ENCODE peak calls at places on chromosomes 13 and 19, in nine cellular contexts. P, N, G, I, C, M, K, L and S are unnamed samples.

GRCh38 chr13:102033316-102033715 is 368.5 kb downstream of the FGF14 start:
- DNase-seq in P (no peak), C (no peak), M (no peak), L (no peak), N (no peak), G (no peak), K (no peak), I (no peak), S (no peak)

GRCh38 chr13:49693191-49693733 is 2.0 kb upstream of the EBPL start:
- DNase-seq in K (no peak), P (peak; percentile 80), N (no peak), C (no peak), M (no peak), L (no peak), G (peak; percentile 22), I (no peak), S (no peak)

GRCh38 chr19:5563941-5564612 is 3.7 kb downstream of the TINCR start:
- DNase-seq in P (no peak), L (no peak), M (no peak), G (peak; percentile 37), N (peak; percentile 77), K (no peak), I (no peak), C (no peak), S (no peak)

GRCh38 chr19:29841559-29842367 is 30.0 kb downstream of the CCNE1 start:
- DNase-seq in I (no peak), K (no peak), C (no peak), G (peak; percentile 57), P (peak; percentile 19), N (peak; percentile 60), L (no peak), M (no peak), S (no peak)

GRCh38 chr19:6527893-6528543 is 2.8 kb upstream of the TNFSF9 start:
- DNase-seq in K (no peak), C (no peak), P (no peak), L (no peak), G (no peak), M (no peak), I (no peak), N (no peak), S (no peak)

GRCh38 chr13:22836475-22836874 is 344.3 kb upstream of the SGCG start:
- DNase-seq in C (no peak), I (no peak), K (no peak), M (no peak), L (no peak), P (no peak), N (no peak), G (no peak), S (no peak)

GRCh38 chr13:82847595-82847994 is 1034.7 kb downstream of the SLITRK1 start:
- DNase-seq in C (no peak), I (no peak), K (no peak), G (no peak), L (no peak), P (no peak), M (no peak), N (no peak), S (no peak)

GRCh38 chr19:9039728-9040127 is 29.5 kb upstream of the MUC16 start:
- DNase-seq in I (no peak), P (no peak), N (peak; percentile 7), M (no peak), G (no peak), C (no peak), L (no peak), K (no peak), S (no peak)

GRCh38 chr19:17846146-17846545 is 1.6 kb downstream of the JAK3 start:
- DNase-seq in M (no peak), G (no peak), K (no peak), I (no peak), N (no peak), P (no peak), L (no peak), C (no peak), S (peak; percentile 29)

GRCh38 chr13:61136101-61136500 is 279.5 kb downstream of the PCDH20 start:
- DNase-seq in C (no peak), N (no peak), I (no peak), K (no peak), G (no peak), P (no peak), M (no peak), L (no peak), S (no peak)

GRCh38 chr19:7507884-7508283 is 8.0 kb upstream of the ZNF358 start:
- DNase-seq in G (peak; percentile 80), C (peak; percentile 69), M (no peak), L (peak; percentile 55), N (peak; percentile 76), I (no peak), P (peak; percentile 80), K (peak; percentile 80), S (no peak)

GRCh38 chr13:48528720-48529119 is 4.2 kb downstream of the RCBTB2 start:
- DNase-seq in G (no peak), L (no peak), N (no peak), C (no peak), M (no peak), I (no peak), P (no peak), K (no peak), S (no peak)

GRCh38 chr19:43519436-43520088 is 7.4 kb downstream of the ETHE1 start:
- DNase-seq in C (no peak), G (peak; percentile 97), P (peak; percentile 78), I (peak; percentile 80), N (peak; percentile 93), M (peak; percentile 78), L (peak; percentile 70), K (peak; percentile 86), S (peak; percentile 77)

GRCh38 chr13:77492982-77493381 is 42.5 kb upstream of the SCEL start:
- DNase-seq in N (peak; percentile 16), M (no peak), K (no peak), G (no peak), I (no peak), P (peak; percentile 96), L (no peak), C (no peak), S (no peak)

GRCh38 chr13:37870895-37871550 is 1.5 kb upstream of the TRPC4 start:
- DNase-seq in L (no peak), I (no peak), M (no peak), K (no peak), N (peak; percentile 39), G (peak; percentile 79), P (no peak), C (no peak), S (no peak)

GRCh38 chr13:37869506-37869755 is 141 bp downstream of the TRPC4 start:
- DNase-seq in P (no peak), N (no peak), C (no peak), G (no peak), K (peak; percentile 58), I (no peak), L (no peak), M (no peak), S (no peak)

GRCh38 chr13:37869756-37870488 is at the start of gene TRPC4:
- DNase-seq in N (peak; percentile 58), I (peak; percentile 79), K (peak; percentile 63), P (peak; percentile 22), C (no peak), L (peak; percentile 40), G (peak; percentile 59), M (no peak), S (no peak)

GRCh38 chr13:37868691-37869505 is 674 bp downstream of the TRPC4 start:
- DNase-seq in K (no peak), M (no peak), N (no peak), C (no peak), L (no peak), P (peak; percentile 28), G (peak; percentile 50), I (no peak), S (no peak)

DNA sequence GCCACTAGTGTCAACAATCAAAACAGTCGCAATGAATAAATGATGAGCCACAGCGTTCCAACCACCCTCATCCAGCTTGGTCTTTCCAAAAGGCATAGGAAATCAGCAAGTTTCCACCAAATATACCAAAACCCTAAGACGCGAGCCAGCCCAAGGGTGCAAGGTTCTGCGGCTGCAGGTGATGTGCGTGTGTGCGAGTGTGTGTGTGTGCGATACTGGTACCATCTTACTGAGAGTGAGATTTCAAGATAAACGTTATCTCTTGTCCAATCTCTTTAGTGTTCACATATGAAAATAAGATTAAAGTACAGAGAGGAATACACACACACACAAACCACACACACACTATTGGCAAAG is 895 bp upstream of the TRPC4 start:
- DNase-seq in L (no peak), G (no peak), I (no peak), C (no peak), P (no peak), M (no peak), K (no peak), N (no peak), S (no peak)
- TF ChIP-seq CTCF in L (no peak), G (no peak), I (no peak), C (no peak), P (no peak), M (no peak), K (no peak), N (no peak), S (no peak)

GRCh38 chr19:34480971-34481821 is at the start of gene WTIP:
- DNase-seq in L (peak; percentile 84), C (peak; percentile 28), N (peak; percentile 62), K (peak; percentile 74), M (no peak), I (peak; percentile 73), G (peak; percentile 88), P (peak; percentile 82), S (no peak)
- H3K27ac ChIP-seq in L (peak within 1 kb of the TSS; percentile 90), C (peak within 1 kb of the TSS; percentile 92), N (no peak within 1 kb of the TSS), K (peak within 1 kb of the TSS; percentile 41), M (no peak within 1 kb of the TSS), I (peak within 1 kb of the TSS; percentile 75), G (peak within 1 kb of the TSS; percentile 93), P (peak within 1 kb of the TSS; percentile 65), S (no peak within 1 kb of the TSS)

DNA sequence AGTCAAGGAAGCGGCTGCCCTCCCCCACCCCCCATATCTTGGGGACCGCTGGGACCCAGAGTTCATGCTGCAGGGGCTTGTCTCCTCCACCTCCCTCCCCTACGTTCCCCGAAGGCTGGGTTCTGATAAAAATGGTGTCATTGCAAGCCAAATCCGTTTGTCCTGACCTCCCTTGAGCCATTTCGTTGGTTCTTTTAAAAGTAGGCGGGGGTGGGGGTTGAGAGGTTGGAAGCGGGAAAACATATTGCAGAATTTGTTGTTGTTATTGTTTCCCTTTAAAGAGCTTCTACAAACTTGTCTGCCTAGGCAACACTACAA is 710 bp downstream of the CLDN10 start:
- DNase-seq in I (no peak), L (no peak), K (no peak), P (no peak), C (no peak), G (no peak), M (no peak), N (no peak), S (no peak)
- H3K27me3 ChIP-seq in I (no peaks in the 10 kb centered on the region), L (peaks cover 94% of the 10 kb centered on the region), K (no peaks in the 10 kb centered on the region), P (peaks cover 14% of the 10 kb centered on the region), C (peaks cover 7% of the 10 kb centered on the region), G (peaks cover 71% of the 10 kb centered on the region), M (no peaks in the 10 kb centered on the region), N (peaks cover 2% of the 10 kb centered on the region), S (peaks cover 51% of the 10 kb centered on the region)

GRCh38 chr19:19562665-19563347 is 24.7 kb downstream of the CILP2 start:
- DNase-seq in M (no peak), G (no peak), C (no peak), K (no peak), P (no peak), L (no peak), I (no peak), N (no peak), S (peak; percentile 27)
- TF ChIP-seq CTCF in M (peak; percentile 34), G (no peak), C (no peak), K (no peak), P (no peak), L (no peak), I (no peak), N (peak; percentile 12), S (peak; percentile 36)